ENCODE peak calls at places on chromosomes 2 and 18, in eight cellular contexts. I is left lung, H is endothelial cell of umbilical vein, V is cardiac muscle cell, F is PC-3, Y is thyroid gland, T is fibroblast of lung, E is HCT116. B is an unnamed sample.

GRCh38 chr2:229339613-229340012 is 68.5 kb upstream of the PID1 start:
- DNase-seq in T (peak; percentile 41), Y (no peak), I (no peak), V (no peak), F (peak; percentile 8), E (no peak), H (no peak), B (no peak)

GRCh38 chr2:27507293-27507692 is 10.7 kb downstream of the GCKR start:
- DNase-seq in E (no peak), T (no peak), V (no peak), H (no peak), Y (no peak), F (no peak), I (no peak), B (no peak)

GRCh38 chr2:190695739-190696138 is 46.9 kb downstream of the NAB1 start:
- DNase-seq in F (no peak), I (no peak), T (no peak), Y (no peak), H (no peak), E (no peak), V (peak; percentile 23), B (no peak)

GRCh38 chr2:231927566-231927890 is 1.3 kb upstream of the NPPC start:
- DNase-seq in I (no peak), E (no peak), H (no peak), F (no peak), Y (no peak), V (no peak), T (no peak), B (peak; percentile 17)

GRCh38 chr2:12714391-12715221 is 2.1 kb upstream of the TRIB2 start:
- DNase-seq in V (no peak), Y (no peak), I (no peak), H (peak; percentile 67), F (peak; percentile 96), T (peak; percentile 75), E (no peak), B (no peak)

GRCh38 chr2:54859997-54860701 is 136.7 kb downstream of the EML6 start:
- DNase-seq in T (peak; percentile 98), H (no peak), E (no peak), V (no peak), F (peak; percentile 32), Y (no peak), I (no peak), B (no peak)

GRCh38 chr2:13821255-13821880 is 811.1 kb upstream of the LRATD1 start:
- DNase-seq in I (no peak), F (peak; percentile 64), E (no peak), T (peak; percentile 97), H (no peak), Y (no peak), V (no peak), B (no peak)

GRCh38 chr2:185689906-185690539 is 48.6 kb upstream of the FSIP2 start:
- DNase-seq in T (peak; percentile 58), H (no peak), F (peak; percentile 59), Y (no peak), E (peak; percentile 13), I (no peak), V (no peak), B (no peak)

GRCh38 chr18:29164993-29165599 is 988.2 kb upstream of the CDH2 start:
- DNase-seq in E (peak; percentile 38), Y (no peak), I (no peak), T (peak; percentile 96), V (peak; percentile 5), F (peak; percentile 95), H (peak; percentile 89), B (no peak)

GRCh38 chr2:237549216-237550056 is 16.9 kb upstream of the PRLH start:
- DNase-seq in T (no peak), V (no peak), F (no peak), Y (no peak), E (no peak), H (no peak), I (no peak), B (no peak)

GRCh38 chr2:15223887-15224286 is 337.2 kb downstream of the NBAS start:
- DNase-seq in E (no peak), Y (no peak), I (no peak), H (peak; percentile 91), F (peak; percentile 39), T (peak; percentile 79), V (no peak), B (no peak)

GRCh38 chr2:96140941-96141623 is 2.8 kb upstream of the ASTL start:
- DNase-seq in Y (no peak), I (peak; percentile 17), V (no peak), E (no peak), F (no peak), H (no peak), T (no peak), B (no peak)

GRCh38 chr2:96136123-96136720 is 2.1 kb downstream of the ASTL start:
- DNase-seq in H (no peak), Y (no peak), I (peak; percentile 25), F (no peak), V (no peak), T (no peak), E (no peak), B (no peak)

GRCh38 chr2:96137611-96138129 is 632 bp downstream of the ASTL start:
- DNase-seq in T (no peak), I (peak; percentile 51), E (no peak), V (no peak), Y (no peak), F (no peak), H (no peak), B (no peak)

GRCh38 chr2:96139181-96139758 is 968 bp upstream of the ASTL start:
- DNase-seq in E (no peak), F (no peak), H (no peak), T (no peak), I (peak; percentile 16), Y (no peak), V (no peak), B (no peak)

GRCh38 chr2:96138146-96139145 is at the start of gene ASTL:
- DNase-seq in I (peak; percentile 84), E (no peak), T (peak; percentile 23), Y (peak; percentile 52), H (peak; percentile 19), F (peak; percentile 64), V (peak; percentile 75), B (no peak)
- TF ChIP-seq CTCF in I (peak; percentile 31), E (peak; percentile 66), T (peak; percentile 60), Y (peak; percentile 61), H (peak; percentile 26), F (peak; percentile 70), V (peak; percentile 67), B (peak; percentile 31)

GRCh38 chr2:24898122-24899109 is 21.6 kb downstream of the ADCY3 start:
- DNase-seq in F (no peak), V (no peak), I (no peak), T (no peak), Y (no peak), H (no peak), E (no peak), B (peak; percentile 57)

GRCh38 chr2:24892928-24893327 is 27.1 kb downstream of the ADCY3 start:
- DNase-seq in H (no peak), I (no peak), F (peak; percentile 15), E (no peak), Y (no peak), T (no peak), V (no peak), B (no peak)

GRCh38 chr2:24891201-24891600 is 28.8 kb downstream of the ADCY3 start:
- DNase-seq in F (peak; percentile 70), I (no peak), V (no peak), H (no peak), T (no peak), E (no peak), Y (no peak), B (no peak)

GRCh38 chr2:24893934-24894333 is 26.1 kb downstream of the ADCY3 start:
- DNase-seq in Y (no peak), T (peak; percentile 29), F (peak; percentile 71), E (no peak), H (no peak), I (no peak), V (no peak), B (no peak)

DNA sequence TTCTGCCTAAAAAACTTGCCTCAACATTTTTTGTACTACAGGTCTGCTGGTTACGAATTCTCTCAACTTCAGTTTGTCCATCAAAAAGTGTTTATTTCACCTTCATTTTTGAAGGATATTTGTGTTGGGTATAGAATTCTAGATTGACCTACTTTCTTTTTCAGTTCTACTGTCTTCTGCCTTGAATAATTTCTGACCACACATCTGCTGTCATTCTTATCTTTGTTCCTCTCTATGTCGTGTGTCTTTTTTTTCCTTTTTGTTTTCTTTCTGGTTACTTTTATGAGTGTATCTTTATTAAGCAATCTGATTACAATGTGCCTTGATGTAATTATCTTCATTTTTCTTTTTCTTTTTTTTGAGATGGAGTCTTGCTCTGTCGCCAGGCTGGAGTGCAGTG is 25.3 kb downstream of the ADCY3 start:
- DNase-seq in H (no peak), F (no peak), E (no peak), I (no peak), V (no peak), T (no peak), Y (no peak), B (no peak)
- H3K9me3 ChIP-seq in H (no peaks in the 10 kb centered on the region), F (peaks cover 3% of the 10 kb centered on the region), E (peaks cover 15% of the 10 kb centered on the region), I (peaks cover 3% of the 10 kb centered on the region), V (no peaks in the 10 kb centered on the region), T (no peaks in the 10 kb centered on the region), Y (no peaks in the 10 kb centered on the region), B (no peaks in the 10 kb centered on the region)

GRCh38 chr2:71894266-71894665 is 253.4 kb downstream of the CYP26B1 start:
- DNase-seq in V (no peak), I (no peak), Y (no peak), F (no peak), H (no peak), T (no peak), E (no peak), B (no peak)
- TF ChIP-seq CTCF in V (no peak), I (no peak), Y (no peak), F (no peak), H (no peak), T (no peak), E (no peak), B (no peak)

DNA sequence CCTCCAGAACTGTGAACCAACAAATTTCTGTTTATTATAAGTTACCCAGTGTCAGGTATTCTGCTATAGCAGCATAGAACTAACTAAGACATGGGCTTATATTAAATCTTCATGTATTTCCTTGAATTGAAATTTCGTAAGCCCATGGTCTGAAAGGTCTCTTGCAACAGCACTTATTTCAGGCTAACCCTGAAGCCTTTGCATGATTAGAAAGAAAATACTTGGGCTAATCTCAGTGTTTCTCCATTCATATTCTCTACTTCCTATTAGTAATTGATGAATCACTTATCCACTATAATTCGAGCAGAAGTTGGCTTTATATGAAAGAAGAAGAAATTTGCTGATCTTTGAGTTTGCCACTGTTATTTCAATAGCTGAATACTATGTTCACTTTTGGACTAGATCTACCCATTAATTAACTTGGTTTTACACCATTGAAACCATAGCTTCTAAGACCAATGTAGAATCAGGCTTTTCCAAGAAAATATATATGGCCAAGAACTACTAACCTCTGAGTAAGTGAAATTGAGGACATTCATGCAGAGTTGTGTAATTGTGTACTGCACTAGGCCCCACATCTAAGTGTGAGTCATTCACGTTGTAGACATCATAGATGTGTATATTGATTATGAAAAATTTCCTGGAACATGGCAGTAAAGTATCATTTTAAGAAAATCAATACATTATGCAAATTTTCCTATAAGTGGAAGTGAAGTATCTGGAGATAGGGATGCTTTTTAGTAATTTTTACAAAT is 731.7 kb downstream of the SOCS6 start:
- DNase-seq in F (peak; percentile 23), V (no peak), E (no peak), Y (no peak), H (peak; percentile 62), I (no peak), T (peak; percentile 29), B (no peak)
- H3K9me3 ChIP-seq in F (peaks cover 5% of the 10 kb centered on the region), V (no peaks in the 10 kb centered on the region), E (peaks cover 28% of the 10 kb centered on the region), Y (no peaks in the 10 kb centered on the region), H (no peaks in the 10 kb centered on the region), I (no peaks in the 10 kb centered on the region), T (no peaks in the 10 kb centered on the region), B (peaks cover 2% of the 10 kb centered on the region)

B was measured in tibial artery.